ENCODE peak calls at places on chromosome 21, in nine cellular contexts. X, I, E, N, R, C, V, F and B are unnamed samples. For H3K4me1 and H3K27me3, the result is how much of the 10 kb centered on the place peaks cover.

GRCh38 chr21:33383056-33383888 is 19.9 kb upstream of the IFNGR2 start:
- DNase-seq in V (peak), X (peak), C (peak), E (peak), F (peak), N (peak), R (peak), I (peak), B (peak)

GRCh38 chr21:37550618-37551405 is 184.2 kb downstream of the DYRK1A start:
- DNase-seq in X (peak), V (no peak), N (peak), R (no peak), I (no peak), C (no peak), E (no peak), F (no peak), B (no peak)

GRCh38 chr21:34113842-34114241 is 40.5 kb downstream of the MRPS6 start:
- DNase-seq in N (no peak), I (no peak), E (no peak), C (no peak), X (no peak), F (no peak), V (peak), R (no peak), B (no peak)

GRCh38 chr21:29893687-29894086 is 46.1 kb downstream of the GRIK1 start:
- DNase-seq in F (no peak), N (no peak), I (no peak), V (no peak), E (no peak), X (no peak), R (peak), C (no peak), B (no peak)

GRCh38 chr21:28640326-28640725 is 352.4 kb downstream of the LTN1 start:
- DNase-seq in F (no peak), I (no peak), N (no peak), X (no peak), R (no peak), C (no peak), V (no peak), E (no peak), B (no peak)

GRCh38 chr21:46061063-46061462 is 36.8 kb upstream of the COL6A2 start:
- DNase-seq in R (no peak), X (no peak), F (no peak), E (no peak), V (no peak), C (no peak), N (no peak), I (no peak), B (no peak)

GRCh38 chr21:14718957-14719356 is 172.8 kb upstream of the SAMSN1 start:
- DNase-seq in V (no peak), C (no peak), F (no peak), N (no peak), R (no peak), X (no peak), I (no peak), E (no peak), B (no peak)

GRCh38 chr21:37085726-37086125 is 12.7 kb downstream of the TTC3 start:
- DNase-seq in N (no peak), V (no peak), C (no peak), I (no peak), E (no peak), F (no peak), X (no peak), R (no peak), B (no peak)

GRCh38 chr21:38460171-38460742 is 38.0 kb downstream of the ERG start:
- DNase-seq in R (no peak), F (no peak), X (no peak), E (peak), N (no peak), C (peak), I (peak), V (no peak), B (no peak)

GRCh38 chr21:31509108-31510017 is 150.1 kb upstream of the SOD1 start:
- DNase-seq in I (peak), C (peak), E (no peak), X (no peak), R (no peak), N (peak), V (peak), F (peak), B (peak)

DNA sequence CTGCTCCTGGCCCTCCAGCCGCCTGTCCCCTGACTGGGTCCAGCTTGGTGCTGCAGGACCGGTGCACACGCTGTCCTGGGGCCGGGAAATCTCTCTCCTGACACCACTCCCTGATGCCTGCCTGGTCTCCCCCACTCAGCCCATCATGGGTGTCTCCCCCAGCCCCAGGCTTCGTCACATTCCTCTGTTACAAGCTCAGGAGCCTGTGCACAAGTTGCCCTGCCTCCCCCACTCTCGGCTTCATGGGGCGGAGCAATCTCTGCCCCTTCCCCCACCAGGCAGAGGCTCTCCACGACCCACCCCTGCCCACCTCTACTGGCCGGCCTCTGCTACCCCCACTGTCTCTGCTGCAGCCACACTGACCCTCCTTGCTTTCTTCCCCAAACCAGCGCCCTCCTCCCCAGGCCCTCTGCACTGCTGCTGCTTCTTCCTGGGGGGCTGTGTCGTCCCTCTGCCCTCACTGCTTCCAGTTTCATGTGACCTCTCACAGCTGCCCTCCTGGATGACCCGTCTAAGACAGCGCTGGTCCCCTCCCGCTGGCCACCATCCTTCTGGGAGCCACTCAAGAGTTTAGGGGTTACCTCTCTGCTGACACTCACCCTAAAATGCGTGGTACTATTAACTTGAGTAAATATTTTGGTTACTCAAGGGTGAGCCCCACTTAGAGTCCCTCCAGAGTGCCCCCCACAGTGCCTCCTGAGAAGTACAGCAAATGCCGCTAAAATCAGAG is 5.7 kb upstream of the RIPK4 start:
- DNase-seq in X (no peak), F (no peak), C (no peak), R (peak), V (no peak), I (no peak), N (no peak), E (no peak), B (no peak)
- H3K4me3 ChIP-seq in X (no peak), F (no peak), C (no peak), R (no peak), V (no peak), I (no peak), N (no peak), E (no peak), B (no peak)

GRCh38 chr21:43662286-43662685 is 2.9 kb downstream of the RRP1B start:
- DNase-seq in V (no peak), C (no peak), I (no peak), N (no peak), E (peak), F (no peak), X (no peak), R (no peak), B (no peak)
- H3K4me1 ChIP-seq in V (under half), C (under half), I (under half), N (under half), E (under half), F (under half), X (under half), R (under half), B (under half)

GRCh38 chr21:36055551-36055950 is 4.8 kb downstream of the SETD4 start:
- DNase-seq in N (no peak), V (no peak), E (no peak), X (no peak), R (no peak), F (no peak), C (no peak), I (no peak), B (no peak)
- H3K27me3 ChIP-seq in N (under half), V (under half), E (under half), X (under half), R (under half), F (under half), C (under half), I (under half), B (under half)

DNA sequence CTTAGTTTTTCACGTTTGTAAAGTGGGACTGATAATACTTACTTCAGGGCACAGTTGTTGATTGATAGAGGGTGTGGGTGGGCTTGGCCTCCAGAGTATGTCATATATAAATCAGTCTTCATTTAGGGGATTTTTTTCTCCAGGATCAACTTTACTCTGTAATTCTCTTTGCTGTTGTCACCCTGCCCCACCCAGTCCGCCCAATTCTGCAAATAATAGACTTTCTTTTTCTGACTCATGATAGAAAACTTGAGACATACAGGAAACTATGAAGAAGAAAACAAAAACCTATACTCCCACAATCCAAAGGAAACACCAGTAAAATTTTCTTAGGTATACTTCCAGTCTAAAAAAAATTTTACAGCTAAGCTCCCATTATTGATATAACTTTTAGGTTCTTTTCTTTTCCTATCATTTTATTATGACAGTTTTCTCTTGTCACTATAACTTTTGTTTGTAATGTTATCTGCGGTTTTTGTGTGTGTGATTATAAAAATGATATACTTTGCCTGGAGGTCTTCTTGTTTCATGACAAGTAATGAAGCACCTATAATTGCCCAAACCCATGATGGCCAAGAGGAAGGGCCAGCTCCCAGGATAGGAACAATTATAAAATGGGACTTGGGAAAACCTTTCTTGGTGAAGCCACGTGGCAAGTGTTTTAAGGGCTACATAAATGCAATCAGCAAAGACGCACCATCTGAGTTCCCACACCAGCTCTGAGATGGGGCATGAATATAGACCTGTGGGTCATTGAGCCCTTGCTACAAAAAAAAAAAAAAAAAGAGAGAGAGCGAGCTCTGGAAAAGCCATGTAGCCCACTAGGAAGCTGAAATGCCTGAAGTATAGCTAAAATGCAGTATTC is 462.4 kb upstream of the RUNX1 start:
- DNase-seq in X (no peak), F (no peak), I (peak), C (peak), V (no peak), R (no peak), N (no peak), E (peak), B (no peak)
- H3K4me3 ChIP-seq in X (no peak), F (no peak), I (peak), C (no peak), V (no peak), R (no peak), N (no peak), E (no peak), B (no peak)

GRCh38 chr21:26157842-26158241 is 12.7 kb downstream of the APP start:
- DNase-seq in N (no peak), R (no peak), F (no peak), C (peak), V (no peak), X (no peak), E (no peak), I (no peak), B (no peak)
- H3K4me1 ChIP-seq in N (under half), R (under half), F (under half), C (under half), V (half or more), X (under half), E (under half), I (under half), B (under half)

GRCh38 chr21:44686843-44687561 is 5.0 kb upstream of the KRTAP12-1 start:
- DNase-seq in F (no peak), N (no peak), R (peak), X (no peak), E (no peak), C (no peak), V (peak), I (no peak), B (no peak)

GRCh38 chr21:44684077-44684476 is 2.1 kb upstream of the KRTAP12-1 start:
- DNase-seq in R (no peak), N (no peak), C (no peak), I (no peak), F (no peak), X (no peak), V (no peak), E (no peak), B (no peak)

GRCh38 chr21:44684483-44684882 is 2.5 kb upstream of the KRTAP12-1 start:
- DNase-seq in F (no peak), V (no peak), C (no peak), E (no peak), X (no peak), R (no peak), I (no peak), N (no peak), B (no peak)

GRCh38 chr21:44687671-44688070 is 5.7 kb upstream of the KRTAP12-1 start:
- DNase-seq in I (no peak), X (no peak), V (no peak), N (no peak), R (no peak), C (no peak), F (no peak), E (no peak), B (no peak)

GRCh38 chr21:44686000-44686781 is 4.2 kb upstream of the KRTAP12-1 start:
- DNase-seq in I (no peak), E (no peak), F (no peak), N (no peak), X (no peak), R (peak), V (peak), C (no peak), B (no peak)
- H3K27me3 ChIP-seq in I (under half), E (under half), F (under half), N (under half), X (under half), R (under half), V (under half), C (under half), B (under half)